ENCODE peak calls at places on chromosomes 12 and 14, in four cellular contexts. U is heart left ventricle, X is suprapubic skin, C is ovary. I is an unnamed sample. For H3K4me1, the result is how much of the 10 kb centered on the place peaks cover.

GRCh38 chr14:98136420-98136819 is 1135.6 kb downstream of the BCL11B start:
- DNase-seq in U (no peak), X (no peak), C (no peak), I (no peak)

GRCh38 chr12:86681062-86681461 is 424.9 kb upstream of the MGAT4C start:
- DNase-seq in U (no peak), C (no peak), X (no peak), I (no peak)

GRCh38 chr12:119168721-119169120 is 10.0 kb upstream of the HSPB8 start:
- DNase-seq in C (no peak), X (no peak), U (no peak), I (no peak)

GRCh38 chr12:113391145-113391544 is 12.5 kb downstream of the SDS start:
- DNase-seq in U (no peak), X (no peak), C (no peak), I (no peak)

GRCh38 chr12:75735853-75736252 is 224.4 kb upstream of the KRR1 start:
- DNase-seq in U (no peak), X (no peak), C (no peak), I (no peak)

GRCh38 chr12:1611775-1612174 is 17.3 kb upstream of the WNT5B start:
- DNase-seq in C (no peak), X (no peak), U (no peak), I (no peak)

GRCh38 chr12:108622921-108623514 is 10.7 kb downstream of the SELPLG start:
- DNase-seq in C (no peak), U (no peak), X (no peak), I (no peak)

GRCh38 chr12:15770581-15770980 is 18.6 kb downstream of the EPS8 start:
- DNase-seq in X (no peak), C (no peak), U (no peak), I (no peak)

GRCh38 chr12:9509464-9510166 is 98.1 kb downstream of the KLRB1 start:
- DNase-seq in U (no peak), C (no peak), X (no peak), I (no peak)

GRCh38 chr12:107131832-107132616 is 38.7 kb upstream of the CRY1 start:
- DNase-seq in C (no peak), X (no peak), U (no peak), I (no peak)

GRCh38 chr12:125381373-125381772 is 316.1 kb downstream of the AACS start:
- DNase-seq in C (no peak), U (no peak), X (no peak), I (no peak)

GRCh38 chr14:92362781-92363235 is 39.8 kb downstream of the SLC24A4 start:
- DNase-seq in C (no peak), X (no peak), U (no peak), I (no peak)

GRCh38 chr14:99468836-99469592 is 11.6 kb downstream of the SETD3 start:
- DNase-seq in C (no peak), X (no peak), U (no peak), I (no peak)

GRCh38 chr14:98580131-98580678 is 691.8 kb downstream of the BCL11B start:
- DNase-seq in U (no peak), X (no peak), C (no peak), I (no peak)

GRCh38 chr12:116282371-116283286 is 5.1 kb upstream of the MED13L start:
- DNase-seq in U (no peak), X (no peak), C (no peak), I (no peak)

GRCh38 chr14:22622220-22622619 is 21.9 kb downstream of the OR6J1 start:
- DNase-seq in C (no peak), U (no peak), X (no peak), I (no peak)

GRCh38 chr14:34981743-34982420 is 910 bp upstream of the SRP54 start:
- DNase-seq in U (no peak), X (no peak), C (no peak), I (no peak)

GRCh38 chr14:93949511-93950075 is 22.4 kb downstream of the FAM181A start:
- DNase-seq in U (no peak), C (no peak), X (no peak), I (no peak)
- TF ChIP-seq POLR2A in U (no peak), C (no peak), X (no peak), I (no peak)

GRCh38 chr12:121780429-121780828 is 13.1 kb downstream of the RHOF start:
- DNase-seq in C (no peak), X (no peak), U (no peak), I (no peak)

GRCh38 chr12:121781751-121782615 is 11.5 kb downstream of the RHOF start:
- DNase-seq in U (no peak), C (no peak), X (no peak), I (no peak)

GRCh38 chr12:121783771-121784170 is 9.7 kb downstream of the RHOF start:
- DNase-seq in U (no peak), C (no peak), X (no peak), I (no peak)

GRCh38 chr12:121784460-121784859 is 9.0 kb downstream of the RHOF start:
- DNase-seq in X (no peak), U (no peak), C (no peak), I (no peak)

DNA sequence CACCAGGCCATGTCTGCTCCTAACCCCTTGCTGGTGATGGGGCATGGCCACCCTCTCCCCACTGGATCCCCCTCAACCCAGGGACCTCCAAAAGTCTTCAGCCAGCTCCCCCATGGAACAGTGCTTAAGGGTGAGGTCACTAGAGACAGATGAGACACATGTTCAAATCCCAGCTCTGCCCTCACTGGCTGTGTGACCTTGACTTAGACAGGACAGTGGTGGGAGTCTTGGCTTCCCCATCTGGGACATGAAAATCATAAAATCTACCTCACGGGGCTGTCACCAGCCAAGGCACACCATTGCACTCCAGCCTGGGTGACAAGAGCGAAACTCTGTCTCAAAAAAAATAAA is 10.9 kb downstream of the RHOF start:
- DNase-seq in U (no peak), X (no peak), C (no peak), I (no peak)
- H3K4me1 ChIP-seq in U (under half), X (under half), C (under half), I (under half)

DNA sequence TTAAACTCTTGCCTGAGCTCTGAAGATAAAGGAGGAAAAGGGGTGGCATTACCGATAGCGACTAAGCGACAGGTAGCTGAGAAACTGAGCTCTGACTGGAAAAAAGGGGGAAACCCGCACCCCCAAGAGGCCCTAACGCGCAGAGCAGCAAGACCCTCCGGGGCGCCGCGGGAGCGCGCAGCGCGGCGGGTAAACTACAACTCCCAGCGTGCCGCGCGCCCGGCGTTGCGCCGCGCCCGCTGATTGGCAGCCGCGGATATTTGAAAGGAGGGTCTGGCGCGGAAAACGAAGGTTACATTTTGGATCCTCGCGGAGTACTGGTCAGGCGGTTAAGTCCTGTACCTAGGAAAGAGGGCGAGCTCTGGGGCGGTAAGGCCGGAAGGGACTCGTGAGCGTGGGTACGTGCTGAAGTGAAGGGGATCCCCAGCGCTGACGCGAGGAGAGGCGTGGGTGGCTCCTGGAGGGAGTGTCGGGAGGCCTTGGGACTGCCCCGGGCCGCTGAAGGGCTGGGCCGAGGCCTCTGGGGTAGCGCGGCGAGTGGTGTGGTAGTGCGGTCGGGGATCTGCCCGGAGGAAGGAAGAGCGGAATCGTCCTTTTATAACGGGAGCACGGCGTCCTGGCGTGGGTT is at the start of gene ESPL1:
- DNase-seq in X (no peak), U (peak), C (peak), I (peak)
- TF ChIP-seq POLR2A in X (no peak), U (no peak), C (no peak), I (no peak)

GRCh38 chr12:92434607-92435025 is 268.2 kb upstream of the PLEKHG7 start:
- DNase-seq in U (no peak), C (no peak), X (no peak), I (no peak)
- H3K4me1 ChIP-seq in U (under half), C (under half), X (under half), I (under half)

I was measured in gastrocnemius medialis.